ENCODE peak calls at places on chromosomes 2 and 18, in ten cellular contexts. One of them, this sample, is unnamed.

GRCh38 chr2:156901373-156902031 is 356.0 kb upstream of the GALNT5 start:
- DNase-seq in upper lobe of left lung: no peak
- DNase-seq in sigmoid colon: no peak
- DNase-seq in stomach: no peak
- DNase-seq in GM23338: no peak
- DNase-seq in HepG2: no peak
- DNase-seq in spleen: no peak
- DNase-seq in SK-N-SH: no peak
- DNase-seq in K562: no peak
- DNase-seq in Panc1: no peak
- DNase-seq in this sample: no peak

GRCh38 chr2:101859604-101860003 is 132.2 kb upstream of the IL1R2 start:
- DNase-seq in GM23338: no peak
- DNase-seq in HepG2: no peak
- DNase-seq in K562: no peak
- DNase-seq in upper lobe of left lung: no peak
- DNase-seq in SK-N-SH: no peak
- DNase-seq in stomach: no peak
- DNase-seq in spleen: no peak
- DNase-seq in sigmoid colon: no peak
- DNase-seq in Panc1: no peak
- DNase-seq in this sample: no peak

GRCh38 chr2:173571021-173571821 is 216.5 kb downstream of the CDCA7 start:
- DNase-seq in SK-N-SH: peak
- DNase-seq in HepG2: peak
- DNase-seq in GM23338: peak
- DNase-seq in upper lobe of left lung: no peak
- DNase-seq in K562: no peak
- DNase-seq in spleen: no peak
- DNase-seq in sigmoid colon: no peak
- DNase-seq in Panc1: peak
- DNase-seq in stomach: no peak
- DNase-seq in this sample: no peak

GRCh38 chr2:217329023-217329431 is 469.2 kb upstream of the TNP1 start:
- DNase-seq in Panc1: no peak
- DNase-seq in spleen: no peak
- DNase-seq in stomach: no peak
- DNase-seq in upper lobe of left lung: no peak
- DNase-seq in K562: no peak
- DNase-seq in SK-N-SH: no peak
- DNase-seq in GM23338: no peak
- DNase-seq in HepG2: no peak
- DNase-seq in sigmoid colon: no peak
- DNase-seq in this sample: no peak

GRCh38 chr2:178946494-178946893 is 103.4 kb downstream of the CCDC141 start:
- DNase-seq in SK-N-SH: no peak
- DNase-seq in HepG2: no peak
- DNase-seq in sigmoid colon: no peak
- DNase-seq in Panc1: no peak
- DNase-seq in stomach: no peak
- DNase-seq in K562: no peak
- DNase-seq in GM23338: no peak
- DNase-seq in upper lobe of left lung: no peak
- DNase-seq in spleen: no peak
- DNase-seq in this sample: no peak

GRCh38 chr2:159272166-159272565 is 14.3 kb downstream of the WDSUB1 start:
- DNase-seq in stomach: no peak
- DNase-seq in Panc1: no peak
- DNase-seq in K562: no peak
- DNase-seq in HepG2: no peak
- DNase-seq in spleen: no peak
- DNase-seq in SK-N-SH: no peak
- DNase-seq in sigmoid colon: no peak
- DNase-seq in upper lobe of left lung: no peak
- DNase-seq in GM23338: peak
- DNase-seq in this sample: no peak

GRCh38 chr18:40371673-40372072 is 1583.4 kb upstream of the PIK3C3 start:
- DNase-seq in spleen: no peak
- DNase-seq in Panc1: no peak
- DNase-seq in SK-N-SH: no peak
- DNase-seq in stomach: no peak
- DNase-seq in GM23338: no peak
- DNase-seq in upper lobe of left lung: no peak
- DNase-seq in sigmoid colon: no peak
- DNase-seq in K562: no peak
- DNase-seq in HepG2: no peak
- DNase-seq in this sample: no peak

GRCh38 chr18:75504469-75504868 is 77.0 kb upstream of the SMIM21 start:
- DNase-seq in Panc1: no peak
- DNase-seq in upper lobe of left lung: peak
- DNase-seq in HepG2: no peak
- DNase-seq in K562: no peak
- DNase-seq in sigmoid colon: no peak
- DNase-seq in spleen: no peak
- DNase-seq in stomach: no peak
- DNase-seq in SK-N-SH: no peak
- DNase-seq in GM23338: no peak
- DNase-seq in this sample: no peak

DNA sequence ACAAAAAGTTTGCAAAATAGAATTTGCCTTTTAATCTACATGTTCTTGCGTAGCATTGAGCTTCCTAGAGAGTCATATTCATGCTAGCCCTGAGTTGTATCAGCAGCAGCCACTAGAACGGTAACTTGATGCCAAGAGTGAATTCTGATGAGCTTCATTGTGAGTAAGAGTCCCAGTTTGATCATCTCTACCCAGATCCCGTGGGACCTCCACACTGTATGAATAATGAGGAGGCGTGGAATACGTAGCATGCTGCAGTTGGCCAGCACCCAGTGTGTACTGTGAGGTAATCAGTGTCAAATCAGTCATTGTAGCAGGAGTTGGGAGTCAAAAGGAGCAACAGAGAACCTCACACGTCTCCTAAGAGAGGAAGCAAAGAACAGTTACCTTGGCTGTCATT is 197.9 kb downstream of the NEDD4L start:
- DNase-seq in spleen: no peak
- DNase-seq in Panc1: no peak
- DNase-seq in HepG2: no peak
- DNase-seq in K562: no peak
- DNase-seq in GM23338: no peak
- DNase-seq in stomach: no peak
- DNase-seq in sigmoid colon: no peak
- DNase-seq in SK-N-SH: no peak
- DNase-seq in upper lobe of left lung: no peak
- DNase-seq in this sample: no peak
- TF ChIP-seq POLR2AphosphoS5 in spleen: no peak
- TF ChIP-seq POLR2AphosphoS5 in Panc1: no peak
- TF ChIP-seq POLR2AphosphoS5 in HepG2: no peak
- TF ChIP-seq POLR2AphosphoS5 in K562: no peak
- TF ChIP-seq POLR2AphosphoS5 in GM23338: no peak
- TF ChIP-seq POLR2AphosphoS5 in stomach: no peak
- TF ChIP-seq POLR2AphosphoS5 in sigmoid colon: no peak
- TF ChIP-seq POLR2AphosphoS5 in SK-N-SH: no peak
- TF ChIP-seq POLR2AphosphoS5 in upper lobe of left lung: no peak
- TF ChIP-seq POLR2AphosphoS5 in this sample: no peak

DNA sequence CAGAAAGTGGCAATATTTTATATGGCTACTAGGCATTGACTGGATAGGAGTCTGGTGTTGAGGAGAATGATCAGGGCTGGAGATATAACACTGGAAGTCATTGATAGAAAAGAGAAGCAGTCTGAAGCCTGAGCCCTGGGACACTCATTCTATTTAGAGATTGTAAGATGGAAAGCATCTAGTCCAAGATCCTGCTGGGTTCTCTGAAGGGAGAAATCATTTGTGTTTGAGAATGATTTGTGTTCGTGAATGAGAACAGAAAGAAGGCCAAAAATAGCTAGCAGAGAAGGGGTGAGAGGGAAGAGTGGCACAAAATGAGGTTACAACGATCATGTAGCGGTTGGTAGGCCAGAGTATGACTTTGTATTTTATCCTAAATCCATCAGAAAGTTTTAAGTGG is 7.6 kb upstream of the ALS2 start:
- DNase-seq in HepG2: no peak
- DNase-seq in SK-N-SH: no peak
- DNase-seq in spleen: no peak
- DNase-seq in sigmoid colon: no peak
- DNase-seq in K562: no peak
- DNase-seq in stomach: no peak
- DNase-seq in upper lobe of left lung: no peak
- DNase-seq in GM23338: no peak
- DNase-seq in Panc1: no peak
- DNase-seq in this sample: no peak
- H3K4me3 ChIP-seq in HepG2: no peak
- H3K4me3 ChIP-seq in SK-N-SH: no peak
- H3K4me3 ChIP-seq in spleen: no peak
- H3K4me3 ChIP-seq in sigmoid colon: no peak
- H3K4me3 ChIP-seq in K562: no peak
- H3K4me3 ChIP-seq in stomach: no peak
- H3K4me3 ChIP-seq in upper lobe of left lung: no peak
- H3K4me3 ChIP-seq in GM23338: no peak
- H3K4me3 ChIP-seq in Panc1: no peak
- H3K4me3 ChIP-seq in this sample: no peak

GRCh38 chr2:207229161-207229560 is 63.4 kb upstream of the KLF7 start:
- DNase-seq in HepG2: no peak
- DNase-seq in stomach: no peak
- DNase-seq in SK-N-SH: no peak
- DNase-seq in Panc1: no peak
- DNase-seq in K562: no peak
- DNase-seq in GM23338: no peak
- DNase-seq in spleen: no peak
- DNase-seq in upper lobe of left lung: no peak
- DNase-seq in sigmoid colon: no peak
- DNase-seq in this sample: no peak

GRCh38 chr2:207231106-207231860 is 65.5 kb upstream of the KLF7 start:
- DNase-seq in stomach: no peak
- DNase-seq in K562: no peak
- DNase-seq in spleen: no peak
- DNase-seq in HepG2: no peak
- DNase-seq in GM23338: no peak
- DNase-seq in Panc1: no peak
- DNase-seq in SK-N-SH: no peak
- DNase-seq in sigmoid colon: no peak
- DNase-seq in upper lobe of left lung: no peak
- DNase-seq in this sample: no peak

GRCh38 chr2:207227749-207228145 is 62.0 kb upstream of the KLF7 start:
- DNase-seq in HepG2: no peak
- DNase-seq in spleen: no peak
- DNase-seq in GM23338: no peak
- DNase-seq in sigmoid colon: no peak
- DNase-seq in stomach: no peak
- DNase-seq in K562: no peak
- DNase-seq in upper lobe of left lung: no peak
- DNase-seq in SK-N-SH: no peak
- DNase-seq in Panc1: no peak
- DNase-seq in this sample: no peak

GRCh38 chr2:207231962-207232361 is 66.2 kb upstream of the KLF7 start:
- DNase-seq in SK-N-SH: no peak
- DNase-seq in K562: no peak
- DNase-seq in HepG2: no peak
- DNase-seq in spleen: no peak
- DNase-seq in Panc1: no peak
- DNase-seq in stomach: no peak
- DNase-seq in upper lobe of left lung: no peak
- DNase-seq in sigmoid colon: no peak
- DNase-seq in GM23338: no peak
- DNase-seq in this sample: no peak

DNA sequence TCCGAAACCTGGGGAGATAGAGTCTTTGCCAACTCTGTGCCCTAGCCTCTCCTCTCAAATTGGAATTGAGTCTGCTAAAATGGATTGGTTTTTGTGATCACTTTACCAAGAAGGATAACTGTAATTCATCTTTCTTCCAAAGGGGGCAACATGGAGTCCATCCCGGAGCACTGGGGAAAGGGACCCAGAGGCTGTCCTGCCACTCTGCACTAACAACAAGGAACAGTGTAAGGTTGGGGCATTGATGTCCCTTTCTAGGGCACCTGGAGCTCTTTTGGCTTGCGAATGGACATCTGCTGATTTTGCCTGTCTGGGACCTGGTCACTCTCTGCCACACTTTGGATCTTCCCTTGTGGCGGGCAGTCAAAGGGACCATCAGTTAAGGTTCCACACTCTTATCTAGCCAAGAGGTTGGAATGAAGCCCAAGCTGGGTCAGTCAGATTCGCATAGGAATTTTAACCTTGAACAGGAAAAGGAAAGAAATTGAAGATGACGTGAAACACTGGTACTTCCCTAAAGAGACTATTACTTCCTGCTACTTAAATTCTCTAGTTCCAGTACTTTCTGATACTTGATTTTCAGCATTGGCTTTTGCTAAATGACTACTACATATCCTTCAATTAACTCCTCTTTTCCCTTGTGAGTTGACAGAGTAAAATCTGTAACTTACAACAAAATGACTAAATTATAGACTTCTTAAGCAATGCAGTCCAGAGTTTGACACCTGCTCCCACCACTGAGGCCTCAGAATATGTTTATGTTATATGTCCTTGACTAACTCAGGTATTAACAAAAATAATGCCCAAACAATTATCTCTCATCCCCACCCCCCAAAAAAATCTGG is 64.7 kb upstream of the KLF7 start:
- DNase-seq in stomach: no peak
- DNase-seq in upper lobe of left lung: no peak
- DNase-seq in Panc1: no peak
- DNase-seq in SK-N-SH: peak
- DNase-seq in spleen: no peak
- DNase-seq in GM23338: peak
- DNase-seq in sigmoid colon: no peak
- DNase-seq in HepG2: peak
- DNase-seq in K562: peak
- DNase-seq in this sample: no peak
- TF ChIP-seq CTCF in stomach: no peak
- TF ChIP-seq CTCF in upper lobe of left lung: peak
- TF ChIP-seq CTCF in Panc1: peak
- TF ChIP-seq CTCF in SK-N-SH: peak
- TF ChIP-seq CTCF in spleen: peak
- TF ChIP-seq CTCF in GM23338: peak
- TF ChIP-seq CTCF in sigmoid colon: no peak
- TF ChIP-seq CTCF in HepG2: peak
- TF ChIP-seq CTCF in K562: peak
- TF ChIP-seq CTCF in this sample: peak

DNA sequence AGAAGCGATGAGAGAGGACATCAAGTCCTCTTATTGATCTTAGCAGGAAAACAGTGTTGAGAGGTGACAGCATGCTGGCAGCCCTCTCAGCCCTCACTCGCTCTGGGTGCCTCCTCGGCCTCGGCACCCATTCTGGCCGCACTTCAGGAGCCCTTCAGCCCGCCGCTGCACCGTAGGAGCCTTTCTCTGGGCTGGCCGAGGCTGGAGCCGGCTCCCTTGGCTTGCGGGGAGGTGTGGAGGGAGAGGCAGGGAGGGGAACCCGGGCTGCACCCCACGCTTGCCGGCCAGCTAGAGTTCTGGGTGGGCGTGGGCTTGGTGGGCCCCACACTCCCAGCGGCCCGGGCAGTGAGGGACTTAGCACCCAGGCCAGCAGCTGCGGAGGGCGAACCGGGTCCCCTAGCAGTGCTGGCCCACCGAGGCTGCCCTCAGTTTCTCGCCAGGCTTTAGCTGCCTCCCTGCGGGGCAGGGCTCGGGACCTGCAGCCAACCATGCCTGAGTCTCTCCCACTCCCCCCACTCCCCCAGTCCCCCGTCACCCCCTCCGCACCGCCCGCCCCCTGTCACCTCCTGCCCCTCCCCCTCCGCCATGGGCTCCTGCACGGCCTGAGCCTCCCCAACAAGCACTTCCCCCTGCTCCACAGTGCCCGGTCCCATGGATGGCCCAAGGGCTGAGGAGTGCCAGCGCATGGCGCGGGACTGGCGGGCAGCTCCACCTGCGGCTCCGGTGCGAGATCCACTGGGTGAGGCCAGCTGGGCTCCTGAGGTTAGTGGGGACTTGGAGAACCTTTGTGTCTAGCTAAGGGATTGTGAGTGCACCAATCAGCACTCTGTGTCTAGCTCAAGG is 8.4 kb downstream of the FAP start:
- DNase-seq in HepG2: no peak
- DNase-seq in sigmoid colon: peak
- DNase-seq in stomach: no peak
- DNase-seq in GM23338: no peak
- DNase-seq in Panc1: no peak
- DNase-seq in spleen: no peak
- DNase-seq in SK-N-SH: no peak
- DNase-seq in upper lobe of left lung: no peak
- DNase-seq in K562: no peak
- DNase-seq in this sample: no peak
- TF ChIP-seq POLR2AphosphoS5 in HepG2: no peak
- TF ChIP-seq POLR2AphosphoS5 in sigmoid colon: no peak
- TF ChIP-seq POLR2AphosphoS5 in stomach: no peak
- TF ChIP-seq POLR2AphosphoS5 in GM23338: no peak
- TF ChIP-seq POLR2AphosphoS5 in Panc1: no peak
- TF ChIP-seq POLR2AphosphoS5 in spleen: no peak
- TF ChIP-seq POLR2AphosphoS5 in SK-N-SH: no peak
- TF ChIP-seq POLR2AphosphoS5 in upper lobe of left lung: no peak
- TF ChIP-seq POLR2AphosphoS5 in K562: no peak
- TF ChIP-seq POLR2AphosphoS5 in this sample: no peak

This sample was measured in breast epithelium.